ENCODE peak calls at places on chromosomes 6 and 20, in five cellular contexts. One of them, this sample, is unnamed.

GRCh38 chr6:145042559-145042958 is 692.8 kb downstream of the EPM2A start:
- DNase-seq in activated naive CD4-positive, alpha-beta T cell: no peak
- DNase-seq in cardiac fibroblast: no peak
- DNase-seq in stimulated activated CD8-positive, alpha-beta memory T cell treated with anti-CD3 and anti-CD28 coated beads, Interleukin-15, amount 100 ng/mL, for 1 hour: no peak
- DNase-seq in AG04449: no peak
- DNase-seq in this sample: no peak

GRCh38 chr20:47493175-47493953 is 8.3 kb upstream of the NCOA3 start:
- DNase-seq in activated naive CD4-positive, alpha-beta T cell: no peak
- DNase-seq in cardiac fibroblast: peak; percentile 94
- DNase-seq in stimulated activated CD8-positive, alpha-beta memory T cell treated with anti-CD3 and anti-CD28 coated beads, Interleukin-15, amount 100 ng/mL, for 1 hour: no peak
- DNase-seq in AG04449: peak; percentile 24
- DNase-seq in this sample: peak; percentile 72

GRCh38 chr6:87916446-87916845 is 131.2 kb upstream of the SPACA1 start:
- DNase-seq in activated naive CD4-positive, alpha-beta T cell: no peak
- DNase-seq in cardiac fibroblast: no peak
- DNase-seq in stimulated activated CD8-positive, alpha-beta memory T cell treated with anti-CD3 and anti-CD28 coated beads, Interleukin-15, amount 100 ng/mL, for 1 hour: no peak
- DNase-seq in AG04449: no peak
- DNase-seq in this sample: no peak

GRCh38 chr6:17389274-17389847 is 4.0 kb upstream of the CAP2 start:
- DNase-seq in activated naive CD4-positive, alpha-beta T cell: no peak
- DNase-seq in cardiac fibroblast: peak; percentile 10
- DNase-seq in stimulated activated CD8-positive, alpha-beta memory T cell treated with anti-CD3 and anti-CD28 coated beads, Interleukin-15, amount 100 ng/mL, for 1 hour: no peak
- DNase-seq in AG04449: peak; percentile 44
- DNase-seq in this sample: no peak

GRCh38 chr6:169811072-169811471 is 59.6 kb downstream of the ERMARD start:
- DNase-seq in activated naive CD4-positive, alpha-beta T cell: no peak
- DNase-seq in cardiac fibroblast: no peak
- DNase-seq in stimulated activated CD8-positive, alpha-beta memory T cell treated with anti-CD3 and anti-CD28 coated beads, Interleukin-15, amount 100 ng/mL, for 1 hour: no peak
- DNase-seq in AG04449: no peak
- DNase-seq in this sample: no peak

GRCh38 chr6:52519618-52520017 is 57.2 kb downstream of the TRAM2 start:
- DNase-seq in activated naive CD4-positive, alpha-beta T cell: no peak
- DNase-seq in cardiac fibroblast: no peak
- DNase-seq in stimulated activated CD8-positive, alpha-beta memory T cell treated with anti-CD3 and anti-CD28 coated beads, Interleukin-15, amount 100 ng/mL, for 1 hour: no peak
- DNase-seq in AG04449: no peak
- DNase-seq in this sample: no peak

GRCh38 chr6:10719386-10720228 is 3.3 kb upstream of the TMEM14C start:
- DNase-seq in activated naive CD4-positive, alpha-beta T cell: no peak
- DNase-seq in cardiac fibroblast: peak; percentile 21
- DNase-seq in stimulated activated CD8-positive, alpha-beta memory T cell treated with anti-CD3 and anti-CD28 coated beads, Interleukin-15, amount 100 ng/mL, for 1 hour: no peak
- DNase-seq in AG04449: no peak
- DNase-seq in this sample: no peak

GRCh38 chr20:54499111-54499510 is 23.7 kb downstream of the DOK5 start:
- DNase-seq in activated naive CD4-positive, alpha-beta T cell: no peak
- DNase-seq in cardiac fibroblast: no peak
- DNase-seq in stimulated activated CD8-positive, alpha-beta memory T cell treated with anti-CD3 and anti-CD28 coated beads, Interleukin-15, amount 100 ng/mL, for 1 hour: no peak
- DNase-seq in AG04449: no peak
- DNase-seq in this sample: no peak

GRCh38 chr6:51118754-51119153 is 300.1 kb downstream of the TFAP2B start:
- DNase-seq in activated naive CD4-positive, alpha-beta T cell: no peak
- DNase-seq in cardiac fibroblast: no peak
- DNase-seq in stimulated activated CD8-positive, alpha-beta memory T cell treated with anti-CD3 and anti-CD28 coated beads, Interleukin-15, amount 100 ng/mL, for 1 hour: no peak
- DNase-seq in AG04449: no peak
- DNase-seq in this sample: no peak

GRCh38 chr6:30787954-30788353 is 43.6 kb upstream of the IER3 start:
- DNase-seq in activated naive CD4-positive, alpha-beta T cell: no peak
- DNase-seq in cardiac fibroblast: no peak
- DNase-seq in stimulated activated CD8-positive, alpha-beta memory T cell treated with anti-CD3 and anti-CD28 coated beads, Interleukin-15, amount 100 ng/mL, for 1 hour: no peak
- DNase-seq in AG04449: no peak
- DNase-seq in this sample: no peak

GRCh38 chr20:15759546-15760216 is 813.6 kb downstream of the KIF16B start:
- DNase-seq in activated naive CD4-positive, alpha-beta T cell: no peak
- DNase-seq in cardiac fibroblast: no peak
- DNase-seq in stimulated activated CD8-positive, alpha-beta memory T cell treated with anti-CD3 and anti-CD28 coated beads, Interleukin-15, amount 100 ng/mL, for 1 hour: no peak
- DNase-seq in AG04449: no peak
- DNase-seq in this sample: no peak

GRCh38 chr6:15689586-15690450 is 27.0 kb upstream of the DTNBP1 start:
- DNase-seq in activated naive CD4-positive, alpha-beta T cell: no peak
- DNase-seq in cardiac fibroblast: peak; percentile 51
- DNase-seq in stimulated activated CD8-positive, alpha-beta memory T cell treated with anti-CD3 and anti-CD28 coated beads, Interleukin-15, amount 100 ng/mL, for 1 hour: no peak
- DNase-seq in AG04449: no peak
- DNase-seq in this sample: no peak

This sample was measured in HuH-7.